ENCODE peak calls at places on chromosomes 6 and 20, in five cellular contexts. A is A549, V is astrocyte, S is pancreas, G is neural progenitor cell. O is an unnamed sample. For H3K4me1, the result is how much of the 10 kb centered on the place peaks cover.

GRCh38 chr6:152748843-152749242 is 1.8 kb upstream of the VIP start:
- DNase-seq in A (no peak), V (no peak), S (no peak), G (no peak), O (no peak)

GRCh38 chr6:83861077-83861476 is 1.6 kb downstream of the CYB5R4 start:
- DNase-seq in A (no peak), V (no peak), S (no peak), G (no peak), O (no peak)

GRCh38 chr20:59042151-59042795 is at the start of gene PRELID3B:
- DNase-seq in A (peak), V (no peak), S (no peak), G (peak), O (no peak)

GRCh38 chr6:69022991-69023390 is 387.9 kb downstream of the ADGRB3 start:
- DNase-seq in A (no peak), V (peak), S (no peak), G (no peak), O (no peak)

GRCh38 chr6:1916334-1916985 is 306.7 kb downstream of the FOXC1 start:
- DNase-seq in A (no peak), V (peak), S (no peak), G (no peak), O (no peak)

GRCh38 chr20:415820-416322 is 7.8 kb downstream of the RBCK1 start:
- DNase-seq in A (no peak), V (no peak), S (no peak), G (no peak), O (peak)

GRCh38 chr6:164331026-164331425 is 916.5 kb downstream of the QKI start:
- DNase-seq in A (no peak), V (no peak), S (no peak), G (no peak), O (no peak)

GRCh38 chr6:142885182-142885867 is 59.7 kb downstream of the HIVEP2 start:
- DNase-seq in A (peak), V (peak), S (peak), G (peak), O (no peak)

GRCh38 chr20:51712501-51713212 is 55.5 kb downstream of the ATP9A start:
- DNase-seq in A (peak), V (peak), S (no peak), G (peak), O (no peak)

GRCh38 chr6:27472182-27472616 is 706 bp downstream of the ZNF184 start:
- DNase-seq in A (peak), V (peak), S (peak), G (peak), O (peak)

GRCh38 chr6:30154709-30155521 is 6.1 kb downstream of the TRIM10 start:
- DNase-seq in A (peak), V (peak), S (no peak), G (no peak), O (no peak)

GRCh38 chr6:123913858-123914257 is 110.2 kb downstream of the NKAIN2 start:
- DNase-seq in A (no peak), V (peak), S (no peak), G (no peak), O (no peak)

GRCh38 chr6:149234051-149234962 is 83.2 kb upstream of the TAB2 start:
- DNase-seq in A (peak), V (peak), S (no peak), G (no peak), O (no peak)

GRCh38 chr6:65199683-65200082 is 507.3 kb downstream of the EYS start:
- DNase-seq in A (no peak), V (no peak), S (no peak), G (no peak), O (no peak)

GRCh38 chr6:161067749-161068148 is 76.2 kb downstream of the MAP3K4 start:
- DNase-seq in A (no peak), V (no peak), S (no peak), G (no peak), O (no peak)

GRCh38 chr6:31490115-31490873 is 7.7 kb upstream of the MICB start:
- DNase-seq in A (no peak), V (no peak), S (no peak), G (no peak), O (no peak)

GRCh38 chr6:75882734-75883133 is 133.7 kb downstream of the MYO6 start:
- DNase-seq in A (no peak), V (peak), S (no peak), G (no peak), O (no peak)

GRCh38 chr20:19072988-19073387 is 139.5 kb upstream of the SLC24A3 start:
- DNase-seq in A (no peak), V (no peak), S (no peak), G (no peak), O (no peak)
- H3K27ac ChIP-seq in A (no peak), V (no peak), S (no peak), G (no peak), O (no peak)

GRCh38 chr6:20411953-20412352 is 10.3 kb downstream of the E2F3 start:
- DNase-seq in A (no peak), V (no peak), S (no peak), G (no peak), O (no peak)

GRCh38 chr6:20412674-20413073 is 11.0 kb downstream of the E2F3 start:
- DNase-seq in A (no peak), V (no peak), S (no peak), G (no peak), O (no peak)

GRCh38 chr6:20411544-20411943 is 9.9 kb downstream of the E2F3 start:
- DNase-seq in A (no peak), V (no peak), S (no peak), G (no peak), O (no peak)

GRCh38 chr6:20409427-20409971 is 7.8 kb downstream of the E2F3 start:
- DNase-seq in A (no peak), V (no peak), S (no peak), G (no peak), O (no peak)

GRCh38 chr6:20408851-20409250 is 7.2 kb downstream of the E2F3 start:
- DNase-seq in A (no peak), V (no peak), S (no peak), G (no peak), O (no peak)
- H3K4me1 ChIP-seq in A (under half), V (under half), S (under half), G (under half), O (under half)

DNA sequence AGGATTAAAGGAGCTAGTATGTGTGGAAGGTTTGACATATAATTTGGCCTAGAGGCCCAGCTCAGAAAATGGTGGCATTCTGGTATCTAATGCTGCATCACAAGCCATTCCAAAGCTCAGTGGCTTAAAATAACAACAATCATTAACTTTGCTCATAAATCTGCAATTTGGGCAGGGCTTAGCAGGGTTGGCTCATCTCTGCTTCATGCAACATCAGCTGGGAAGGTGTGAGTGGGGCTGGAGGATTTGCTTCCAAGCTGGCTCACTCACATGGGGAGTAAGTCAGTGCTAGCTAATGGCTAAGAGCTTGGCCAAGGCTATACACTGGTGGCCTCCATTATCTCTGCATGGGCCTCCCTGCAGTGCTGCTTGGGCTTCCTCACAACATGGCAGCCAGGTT is 48.0 kb upstream of the STK35 start:
- DNase-seq in A (no peak), V (no peak), S (no peak), G (no peak), O (no peak)
- TF ChIP-seq CTCF in A (no peak), V (no peak), S (no peak), G (no peak), O (no peak)

DNA sequence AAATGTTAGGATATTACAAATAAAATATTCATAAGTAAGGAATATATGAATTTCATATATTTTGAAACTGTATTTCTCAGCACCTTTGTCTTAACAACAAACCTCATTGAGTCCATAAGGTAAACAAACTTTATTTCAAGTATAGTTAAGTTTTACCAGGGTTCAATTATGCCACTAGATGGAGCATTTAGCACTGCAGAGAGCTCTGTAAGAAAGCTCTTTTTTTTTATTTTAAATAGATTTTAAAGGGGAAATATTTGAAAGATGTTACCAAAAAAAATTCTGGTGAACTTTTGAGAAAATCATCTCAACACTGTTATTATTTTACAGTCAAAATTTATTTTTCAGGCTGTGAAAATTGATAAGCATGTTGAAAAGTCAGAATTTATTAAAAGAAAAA is 955.2 kb upstream of the EYS start:
- DNase-seq in A (no peak), V (peak), S (no peak), G (peak), O (no peak)
- H3K27ac ChIP-seq in A (no peak), V (no peak), S (no peak), G (peak), O (no peak)

DNA sequence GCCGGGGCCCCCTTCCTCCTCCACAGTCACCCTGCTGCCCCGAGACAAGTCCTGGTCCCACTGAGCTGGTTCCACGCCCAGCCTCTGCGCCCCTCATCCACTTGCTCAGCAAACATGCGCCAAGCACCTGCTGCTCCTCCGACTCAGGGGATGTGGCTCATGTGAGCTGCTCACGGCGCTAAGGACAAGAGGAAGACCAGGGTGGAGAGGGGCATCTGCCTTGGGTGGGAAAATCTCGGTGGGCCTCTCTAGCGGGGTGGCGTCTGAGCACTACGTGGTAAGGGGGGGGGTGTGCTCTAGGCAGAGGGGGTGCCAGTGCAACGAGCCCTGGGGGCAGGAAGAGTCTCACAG is 4.5 kb downstream of the LAMA5 start:
- DNase-seq in A (no peak), V (no peak), S (no peak), G (no peak), O (no peak)
- H3K4me1 ChIP-seq in A (half or more), V (under half), S (under half), G (half or more), O (half or more)

GRCh38 chr6:168314029-168314420 is 5.6 kb downstream of the DACT2 start:
- DNase-seq in A (no peak), V (no peak), S (no peak), G (no peak), O (no peak)

GRCh38 chr6:168313371-168314028 is 6.1 kb downstream of the DACT2 start:
- DNase-seq in A (no peak), V (no peak), S (no peak), G (peak), O (no peak)

GRCh38 chr6:168315626-168316025 is 4.0 kb downstream of the DACT2 start:
- DNase-seq in A (no peak), V (no peak), S (no peak), G (no peak), O (no peak)

GRCh38 chr6:168318090-168318489 is 1.5 kb downstream of the DACT2 start:
- DNase-seq in A (no peak), V (no peak), S (no peak), G (no peak), O (no peak)

DNA sequence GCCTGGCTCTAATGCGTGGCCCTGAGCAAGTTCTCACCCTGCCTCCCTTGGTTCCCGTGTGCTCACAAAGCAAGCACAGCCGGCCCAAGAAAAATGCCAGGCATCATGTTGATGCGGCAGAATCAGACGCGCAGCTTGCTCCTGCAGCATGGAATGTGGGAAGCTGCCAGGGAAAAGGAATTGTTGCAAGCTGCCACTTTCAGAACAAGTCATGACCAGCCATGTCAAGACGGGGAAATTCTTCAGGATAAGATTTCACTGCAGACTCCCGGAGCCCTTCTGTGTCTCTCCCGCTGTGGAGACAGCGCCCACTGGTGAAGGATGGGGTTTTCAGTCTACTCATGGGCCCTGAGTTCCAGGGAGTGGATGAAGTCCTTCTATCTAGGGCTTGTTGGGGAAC is 4.6 kb downstream of the DACT2 start:
- DNase-seq in A (no peak), V (no peak), S (no peak), G (peak), O (no peak)
- TF ChIP-seq CTCF in A (peak), V (no peak), S (no peak), G (no peak), O (no peak)

O was measured in psoas muscle.